ENCODE peak calls at places on chromosomes 5 and 9, in ten cellular contexts. One of them, this sample, is unnamed.

GRCh38 chr5:14006823-14007510 is 62.5 kb upstream of the DNAH5 start:
- DNase-seq in right atrium auricular region: peak
- DNase-seq in left ventricle myocardium inferior: no peak
- DNase-seq in GM10248: no peak
- DNase-seq in brain microvascular endothelial cell: no peak
- DNase-seq in fibroblast of mammary gland: no peak
- DNase-seq in mesothelial cell of epicardium: no peak
- DNase-seq in HFF-Myc: no peak
- DNase-seq in upper lobe of right lung: no peak
- DNase-seq in dorsolateral prefrontal cortex: no peak
- DNase-seq in this sample: no peak

GRCh38 chr9:8855046-8855445 is 1055.5 kb upstream of the DMAC1 start:
- DNase-seq in left ventricle myocardium inferior: no peak
- DNase-seq in right atrium auricular region: no peak
- DNase-seq in upper lobe of right lung: no peak
- DNase-seq in GM10248: no peak
- DNase-seq in mesothelial cell of epicardium: no peak
- DNase-seq in brain microvascular endothelial cell: no peak
- DNase-seq in dorsolateral prefrontal cortex: no peak
- DNase-seq in fibroblast of mammary gland: peak
- DNase-seq in HFF-Myc: no peak
- DNase-seq in this sample: peak

GRCh38 chr9:128203842-128204551 is 818 bp downstream of the DNM1 start:
- DNase-seq in brain microvascular endothelial cell: no peak
- DNase-seq in GM10248: no peak
- DNase-seq in left ventricle myocardium inferior: peak
- DNase-seq in dorsolateral prefrontal cortex: no peak
- DNase-seq in mesothelial cell of epicardium: peak
- DNase-seq in fibroblast of mammary gland: no peak
- DNase-seq in right atrium auricular region: peak
- DNase-seq in HFF-Myc: no peak
- DNase-seq in upper lobe of right lung: no peak
- DNase-seq in this sample: no peak

GRCh38 chr5:137916923-137917322 is 27.7 kb downstream of the PKD2L2 start:
- DNase-seq in left ventricle myocardium inferior: no peak
- DNase-seq in fibroblast of mammary gland: no peak
- DNase-seq in GM10248: no peak
- DNase-seq in dorsolateral prefrontal cortex: no peak
- DNase-seq in mesothelial cell of epicardium: no peak
- DNase-seq in HFF-Myc: no peak
- DNase-seq in right atrium auricular region: no peak
- DNase-seq in upper lobe of right lung: no peak
- DNase-seq in brain microvascular endothelial cell: no peak
- DNase-seq in this sample: no peak

GRCh38 chr5:178340187-178340586 is 107.6 kb upstream of the PHYKPL start:
- DNase-seq in brain microvascular endothelial cell: no peak
- DNase-seq in upper lobe of right lung: peak
- DNase-seq in GM10248: no peak
- DNase-seq in right atrium auricular region: no peak
- DNase-seq in dorsolateral prefrontal cortex: no peak
- DNase-seq in left ventricle myocardium inferior: no peak
- DNase-seq in fibroblast of mammary gland: no peak
- DNase-seq in mesothelial cell of epicardium: no peak
- DNase-seq in HFF-Myc: no peak
- DNase-seq in this sample: no peak

GRCh38 chr5:158538506-158539074 is 561.1 kb downstream of the EBF1 start:
- DNase-seq in left ventricle myocardium inferior: peak
- DNase-seq in fibroblast of mammary gland: no peak
- DNase-seq in upper lobe of right lung: no peak
- DNase-seq in brain microvascular endothelial cell: no peak
- DNase-seq in HFF-Myc: no peak
- DNase-seq in right atrium auricular region: no peak
- DNase-seq in GM10248: peak
- DNase-seq in dorsolateral prefrontal cortex: no peak
- DNase-seq in mesothelial cell of epicardium: no peak
- DNase-seq in this sample: no peak

GRCh38 chr5:45507174-45507573 is 189.0 kb downstream of the HCN1 start:
- DNase-seq in right atrium auricular region: no peak
- DNase-seq in left ventricle myocardium inferior: no peak
- DNase-seq in HFF-Myc: no peak
- DNase-seq in mesothelial cell of epicardium: no peak
- DNase-seq in fibroblast of mammary gland: no peak
- DNase-seq in brain microvascular endothelial cell: no peak
- DNase-seq in upper lobe of right lung: no peak
- DNase-seq in dorsolateral prefrontal cortex: peak
- DNase-seq in GM10248: no peak
- DNase-seq in this sample: no peak

GRCh38 chr5:38546691-38547146 is 9.7 kb downstream of the LIFR start:
- DNase-seq in left ventricle myocardium inferior: no peak
- DNase-seq in GM10248: no peak
- DNase-seq in mesothelial cell of epicardium: no peak
- DNase-seq in fibroblast of mammary gland: no peak
- DNase-seq in dorsolateral prefrontal cortex: no peak
- DNase-seq in right atrium auricular region: no peak
- DNase-seq in upper lobe of right lung: no peak
- DNase-seq in HFF-Myc: no peak
- DNase-seq in brain microvascular endothelial cell: no peak
- DNase-seq in this sample: no peak

GRCh38 chr5:80238778-80239679 is 16.8 kb downstream of the SERINC5 start:
- DNase-seq in dorsolateral prefrontal cortex: peak
- DNase-seq in HFF-Myc: no peak
- DNase-seq in GM10248: peak
- DNase-seq in left ventricle myocardium inferior: peak
- DNase-seq in mesothelial cell of epicardium: peak
- DNase-seq in upper lobe of right lung: no peak
- DNase-seq in brain microvascular endothelial cell: peak
- DNase-seq in fibroblast of mammary gland: peak
- DNase-seq in right atrium auricular region: peak
- DNase-seq in this sample: no peak

GRCh38 chr5:76801159-76801802 is 17.5 kb upstream of the F2RL1 start:
- DNase-seq in fibroblast of mammary gland: peak
- DNase-seq in upper lobe of right lung: no peak
- DNase-seq in mesothelial cell of epicardium: no peak
- DNase-seq in brain microvascular endothelial cell: peak
- DNase-seq in HFF-Myc: no peak
- DNase-seq in GM10248: no peak
- DNase-seq in dorsolateral prefrontal cortex: no peak
- DNase-seq in right atrium auricular region: peak
- DNase-seq in left ventricle myocardium inferior: peak
- DNase-seq in this sample: peak

GRCh38 chr9:6894135-6894534 is 136.4 kb downstream of the KDM4C start:
- DNase-seq in left ventricle myocardium inferior: no peak
- DNase-seq in dorsolateral prefrontal cortex: no peak
- DNase-seq in right atrium auricular region: no peak
- DNase-seq in mesothelial cell of epicardium: no peak
- DNase-seq in upper lobe of right lung: no peak
- DNase-seq in GM10248: peak
- DNase-seq in HFF-Myc: no peak
- DNase-seq in fibroblast of mammary gland: no peak
- DNase-seq in brain microvascular endothelial cell: no peak
- DNase-seq in this sample: no peak

GRCh38 chr5:135706893-135707292 is 127.6 kb upstream of the SLC25A48 start:
- DNase-seq in upper lobe of right lung: no peak
- DNase-seq in fibroblast of mammary gland: no peak
- DNase-seq in mesothelial cell of epicardium: no peak
- DNase-seq in dorsolateral prefrontal cortex: no peak
- DNase-seq in GM10248: no peak
- DNase-seq in brain microvascular endothelial cell: no peak
- DNase-seq in left ventricle myocardium inferior: no peak
- DNase-seq in HFF-Myc: no peak
- DNase-seq in right atrium auricular region: no peak
- DNase-seq in this sample: no peak

GRCh38 chr5:89303033-89303480 is 420.1 kb upstream of the MEF2C start:
- DNase-seq in HFF-Myc: no peak
- DNase-seq in mesothelial cell of epicardium: no peak
- DNase-seq in upper lobe of right lung: no peak
- DNase-seq in brain microvascular endothelial cell: no peak
- DNase-seq in fibroblast of mammary gland: no peak
- DNase-seq in left ventricle myocardium inferior: no peak
- DNase-seq in GM10248: no peak
- DNase-seq in dorsolateral prefrontal cortex: no peak
- DNase-seq in right atrium auricular region: no peak
- DNase-seq in this sample: no peak

GRCh38 chr9:12604154-12604825 is 88.9 kb upstream of the TYRP1 start:
- DNase-seq in mesothelial cell of epicardium: no peak
- DNase-seq in left ventricle myocardium inferior: no peak
- DNase-seq in GM10248: no peak
- DNase-seq in dorsolateral prefrontal cortex: no peak
- DNase-seq in right atrium auricular region: no peak
- DNase-seq in brain microvascular endothelial cell: peak
- DNase-seq in fibroblast of mammary gland: peak
- DNase-seq in HFF-Myc: no peak
- DNase-seq in upper lobe of right lung: no peak
- DNase-seq in this sample: peak

GRCh38 chr5:119389288-119390065 is 33.7 kb downstream of the TNFAIP8 start:
- DNase-seq in HFF-Myc: no peak
- DNase-seq in GM10248: no peak
- DNase-seq in fibroblast of mammary gland: peak
- DNase-seq in mesothelial cell of epicardium: no peak
- DNase-seq in right atrium auricular region: no peak
- DNase-seq in brain microvascular endothelial cell: no peak
- DNase-seq in upper lobe of right lung: no peak
- DNase-seq in left ventricle myocardium inferior: no peak
- DNase-seq in dorsolateral prefrontal cortex: no peak
- DNase-seq in this sample: no peak

GRCh38 chr5:157464518-157465171 is 4.6 kb downstream of the NIPAL4 start:
- DNase-seq in HFF-Myc: peak
- DNase-seq in brain microvascular endothelial cell: peak
- DNase-seq in right atrium auricular region: peak
- DNase-seq in upper lobe of right lung: no peak
- DNase-seq in GM10248: peak
- DNase-seq in fibroblast of mammary gland: peak
- DNase-seq in dorsolateral prefrontal cortex: no peak
- DNase-seq in mesothelial cell of epicardium: no peak
- DNase-seq in left ventricle myocardium inferior: no peak
- DNase-seq in this sample: peak

GRCh38 chr9:16870606-16871357 is at the start of gene BNC2:
- DNase-seq in upper lobe of right lung: no peak
- DNase-seq in dorsolateral prefrontal cortex: no peak
- DNase-seq in brain microvascular endothelial cell: peak
- DNase-seq in HFF-Myc: no peak
- DNase-seq in GM10248: peak
- DNase-seq in fibroblast of mammary gland: peak
- DNase-seq in mesothelial cell of epicardium: peak
- DNase-seq in right atrium auricular region: peak
- DNase-seq in left ventricle myocardium inferior: peak
- DNase-seq in this sample: no peak

GRCh38 chr5:42870882-42871418 is 59.3 kb upstream of the SELENOP start:
- DNase-seq in upper lobe of right lung: no peak
- DNase-seq in mesothelial cell of epicardium: no peak
- DNase-seq in GM10248: no peak
- DNase-seq in left ventricle myocardium inferior: no peak
- DNase-seq in dorsolateral prefrontal cortex: no peak
- DNase-seq in HFF-Myc: no peak
- DNase-seq in brain microvascular endothelial cell: peak
- DNase-seq in right atrium auricular region: no peak
- DNase-seq in fibroblast of mammary gland: no peak
- DNase-seq in this sample: peak

DNA sequence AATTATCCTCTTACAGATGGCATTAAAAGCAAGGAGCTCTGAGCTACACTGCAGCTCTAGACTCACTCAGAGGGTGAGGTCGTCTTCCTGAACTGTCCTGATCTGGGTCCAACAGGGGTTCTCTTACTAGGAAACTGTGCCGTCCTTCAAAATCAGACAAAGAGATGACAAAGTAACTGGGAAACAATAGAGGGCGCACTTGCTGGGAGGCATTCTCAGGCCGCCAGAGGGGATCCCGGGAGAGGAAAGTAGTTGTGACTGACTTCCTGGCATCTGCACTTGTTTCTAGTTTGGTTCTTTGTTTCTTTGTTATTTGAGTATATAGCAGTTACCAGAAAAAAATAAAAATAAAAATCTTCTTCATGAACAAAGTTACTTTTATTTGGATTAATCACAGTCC is 142.9 kb upstream of the MSX2 start:
- DNase-seq in GM10248: no peak
- DNase-seq in HFF-Myc: no peak
- DNase-seq in right atrium auricular region: no peak
- DNase-seq in left ventricle myocardium inferior: no peak
- DNase-seq in mesothelial cell of epicardium: peak
- DNase-seq in fibroblast of mammary gland: peak
- DNase-seq in brain microvascular endothelial cell: no peak
- DNase-seq in upper lobe of right lung: no peak
- DNase-seq in dorsolateral prefrontal cortex: no peak
- DNase-seq in this sample: no peak
- TF ChIP-seq CTCF in GM10248: peak
- TF ChIP-seq CTCF in HFF-Myc: peak
- TF ChIP-seq CTCF in right atrium auricular region: peak
- TF ChIP-seq CTCF in left ventricle myocardium inferior: peak
- TF ChIP-seq CTCF in mesothelial cell of epicardium: no peak
- TF ChIP-seq CTCF in fibroblast of mammary gland: peak
- TF ChIP-seq CTCF in brain microvascular endothelial cell: peak
- TF ChIP-seq CTCF in upper lobe of right lung: peak
- TF ChIP-seq CTCF in dorsolateral prefrontal cortex: no peak
- TF ChIP-seq CTCF in this sample: peak

GRCh38 chr9:134325813-134326753 is at the start of gene RXRA:
- DNase-seq in upper lobe of right lung: peak
- DNase-seq in dorsolateral prefrontal cortex: peak
- DNase-seq in fibroblast of mammary gland: peak
- DNase-seq in GM10248: peak
- DNase-seq in left ventricle myocardium inferior: peak
- DNase-seq in mesothelial cell of epicardium: peak
- DNase-seq in HFF-Myc: no peak
- DNase-seq in brain microvascular endothelial cell: peak
- DNase-seq in right atrium auricular region: no peak
- DNase-seq in this sample: peak
- TF ChIP-seq CTCF in upper lobe of right lung: no peak
- TF ChIP-seq CTCF in dorsolateral prefrontal cortex: no peak
- TF ChIP-seq CTCF in fibroblast of mammary gland: no peak
- TF ChIP-seq CTCF in GM10248: peak
- TF ChIP-seq CTCF in left ventricle myocardium inferior: peak
- TF ChIP-seq CTCF in mesothelial cell of epicardium: no peak
- TF ChIP-seq CTCF in HFF-Myc: no peak
- TF ChIP-seq CTCF in brain microvascular endothelial cell: peak
- TF ChIP-seq CTCF in right atrium auricular region: peak
- TF ChIP-seq CTCF in this sample: no peak

GRCh38 chr5:111223790-111224560 is at the start of gene CAMK4:
- DNase-seq in brain microvascular endothelial cell: peak
- DNase-seq in fibroblast of mammary gland: peak
- DNase-seq in upper lobe of right lung: peak
- DNase-seq in dorsolateral prefrontal cortex: peak
- DNase-seq in right atrium auricular region: no peak
- DNase-seq in GM10248: peak
- DNase-seq in mesothelial cell of epicardium: peak
- DNase-seq in left ventricle myocardium inferior: peak
- DNase-seq in HFF-Myc: peak
- DNase-seq in this sample: peak
- TF ChIP-seq CTCF in brain microvascular endothelial cell: peak
- TF ChIP-seq CTCF in fibroblast of mammary gland: peak
- TF ChIP-seq CTCF in upper lobe of right lung: peak
- TF ChIP-seq CTCF in dorsolateral prefrontal cortex: no peak
- TF ChIP-seq CTCF in right atrium auricular region: peak
- TF ChIP-seq CTCF in GM10248: peak
- TF ChIP-seq CTCF in mesothelial cell of epicardium: no peak
- TF ChIP-seq CTCF in left ventricle myocardium inferior: peak
- TF ChIP-seq CTCF in HFF-Myc: peak
- TF ChIP-seq CTCF in this sample: no peak

GRCh38 chr5:173010547-173011464 is 27.2 kb downstream of the ATP6V0E1 start:
- DNase-seq in HFF-Myc: no peak
- DNase-seq in left ventricle myocardium inferior: peak
- DNase-seq in mesothelial cell of epicardium: no peak
- DNase-seq in right atrium auricular region: peak
- DNase-seq in brain microvascular endothelial cell: no peak
- DNase-seq in fibroblast of mammary gland: peak
- DNase-seq in upper lobe of right lung: peak
- DNase-seq in dorsolateral prefrontal cortex: peak
- DNase-seq in GM10248: no peak
- DNase-seq in this sample: peak
- TF ChIP-seq CTCF in HFF-Myc: peak
- TF ChIP-seq CTCF in left ventricle myocardium inferior: peak
- TF ChIP-seq CTCF in mesothelial cell of epicardium: no peak
- TF ChIP-seq CTCF in right atrium auricular region: peak
- TF ChIP-seq CTCF in brain microvascular endothelial cell: peak
- TF ChIP-seq CTCF in fibroblast of mammary gland: peak
- TF ChIP-seq CTCF in upper lobe of right lung: peak
- TF ChIP-seq CTCF in dorsolateral prefrontal cortex: peak
- TF ChIP-seq CTCF in GM10248: peak
- TF ChIP-seq CTCF in this sample: peak